ENCODE peak calls at places on chromosome 20, in four cellular contexts. I is hypothalamus, B is NCI-H2081, C is DMS79. T is an unnamed sample.

GRCh38 chr20:50655325-50655880 is 35.9 kb downstream of the RIPOR3 start:
- DNase-seq in C (no peak), I (peak), B (no peak), T (no peak)

GRCh38 chr20:9775176-9775575 is 63.7 kb downstream of the PAK5 start:
- DNase-seq in I (no peak), C (no peak), B (no peak), T (no peak)

GRCh38 chr20:46328180-46328882 is 20.0 kb upstream of the CDH22 start:
- DNase-seq in B (no peak), C (no peak), I (no peak), T (no peak)

GRCh38 chr20:49160057-49160929 is 27.8 kb downstream of the STAU1 start:
- DNase-seq in I (no peak), B (no peak), C (no peak), T (no peak)

GRCh38 chr20:6956056-6956455 is 188.6 kb downstream of the BMP2 start:
- DNase-seq in B (no peak), I (no peak), C (no peak), T (no peak)

GRCh38 chr20:11195169-11195568 is 521.4 kb upstream of the JAG1 start:
- DNase-seq in B (no peak), I (no peak), C (peak), T (no peak)

GRCh38 chr20:43590036-43590391 is 723 bp upstream of the IFT52 start:
- DNase-seq in I (no peak), B (peak), C (no peak), T (no peak)

GRCh38 chr20:47760686-47761477 is 24.4 kb downstream of the SULF2 start:
- DNase-seq in I (no peak), C (no peak), B (no peak), T (no peak)

GRCh38 chr20:20561172-20561571 is 151.3 kb downstream of the RALGAPA2 start:
- DNase-seq in B (no peak), C (no peak), I (no peak), T (no peak)

GRCh38 chr20:44092551-44093248 is 94.3 kb downstream of the JPH2 start:
- DNase-seq in I (peak), C (no peak), B (no peak), T (no peak)

GRCh38 chr20:15576401-15576800 is 996.8 kb downstream of the KIF16B start:
- DNase-seq in B (no peak), I (no peak), C (no peak), T (no peak)

GRCh38 chr20:25867776-25868649 is 171.4 kb upstream of the ZNF337 start:
- DNase-seq in C (peak), I (peak), B (peak), T (no peak)

GRCh38 chr20:43458422-43458924 is 777 bp downstream of the SRSF6 start:
- DNase-seq in I (no peak), C (no peak), B (no peak), T (no peak)

GRCh38 chr20:22489614-22490286 is 94.6 kb downstream of the FOXA2 start:
- DNase-seq in B (peak), C (no peak), I (no peak), T (no peak)

GRCh38 chr20:36093025-36093803 is 61.3 kb upstream of the EPB41L1 start:
- DNase-seq in B (peak), C (peak), I (no peak), T (no peak)

GRCh38 chr20:25148181-25148981 is 47.1 kb upstream of the ENTPD6 start:
- DNase-seq in B (no peak), I (no peak), C (peak), T (no peak)

GRCh38 chr20:40688129-40689099 is 622 bp downstream of the MAFB start:
- DNase-seq in B (no peak), C (no peak), I (peak), T (no peak)

GRCh38 chr20:50292324-50293243 is 102.0 kb downstream of the CEBPB start:
- DNase-seq in C (no peak), B (no peak), I (peak), T (no peak)

GRCh38 chr20:36585410-36586125 is 12.2 kb downstream of the TGIF2 start:
- DNase-seq in B (peak), C (peak), I (no peak), T (no peak)

GRCh38 chr20:33940701-33941100 is 53.0 kb upstream of the RALY start:
- DNase-seq in B (no peak), C (no peak), I (no peak), T (no peak)

GRCh38 chr20:38059832-38060231 is 26.3 kb downstream of the RPRD1B start:
- DNase-seq in B (no peak), I (no peak), C (no peak), T (no peak)

GRCh38 chr20:38523697-38524096 is 51.1 kb downstream of the RALGAPB start:
- DNase-seq in C (no peak), I (no peak), B (no peak), T (no peak)

GRCh38 chr20:63224272-63225081 is 8.5 kb upstream of the YTHDF1 start:
- DNase-seq in I (no peak), C (peak), B (peak), T (no peak)

GRCh38 chr20:21262812-21263211 is 40.3 kb upstream of the XRN2 start:
- DNase-seq in B (no peak), C (no peak), I (no peak), T (no peak)

GRCh38 chr20:48822879-48823385 is 4.9 kb downstream of the PREX1 start:
- DNase-seq in I (peak), B (no peak), C (no peak), T (peak)